ENCODE peak calls at places on chromosomes 4 and X, in seven cellular contexts. V, U, J, D, P, H and E are unnamed samples.

GRCh38 chr4:94653095-94653649 is 104.6 kb upstream of the BMPR1B start:
- DNase-seq in U (no peak), J (no peak), H (no peak), P (no peak), D (no peak), V (no peak), E (peak; percentile 47)

GRCh38 chr4:139619644-139620043 is 46.0 kb upstream of the MGST2 start:
- DNase-seq in V (no peak), H (no peak), P (no peak), D (no peak), U (no peak), J (peak; percentile 30), E (peak; percentile 37)

GRCh38 chr4:24042094-24042493 is 152.2 kb upstream of the PPARGC1A start:
- DNase-seq in J (peak; percentile 96), V (no peak), U (no peak), P (no peak), H (no peak), D (no peak), E (no peak)

GRCh38 chr4:82138376-82138775 is 235.4 kb downstream of the HNRNPD start:
- DNase-seq in P (no peak), J (no peak), V (no peak), D (no peak), H (no peak), U (no peak), E (no peak)

GRCh38 chr4:7412586-7412975 is 22.1 kb downstream of the PSAPL1 start:
- DNase-seq in V (no peak), D (no peak), H (no peak), P (no peak), J (no peak), U (no peak), E (no peak)

GRCh38 chrX:101291204-101291603 is at the start of gene TAF7L:
- DNase-seq in V (peak; percentile 13), D (no peak), J (peak; percentile 0), P (no peak), U (no peak), H (no peak), E (no peak)

GRCh38 chr4:38868055-38868965 is 704 bp downstream of the FAM114A1 start:
- DNase-seq in J (peak; percentile 30), D (no peak), U (no peak), P (peak; percentile 17), H (no peak), V (no peak), E (peak; percentile 16)

GRCh38 chr4:142128529-142128928 is 492.1 kb downstream of the IL15 start:
- DNase-seq in P (peak; percentile 5), U (no peak), V (no peak), J (peak; percentile 44), H (no peak), D (peak; percentile 12), E (no peak)

GRCh38 chr4:78560296-78560963 is 8.9 kb downstream of the ANXA3 start:
- DNase-seq in J (peak; percentile 78), H (no peak), U (no peak), D (no peak), P (no peak), V (no peak), E (no peak)

GRCh38 chr4:158877069-158877468 is 108.2 kb downstream of the FNIP2 start:
- DNase-seq in U (no peak), P (no peak), J (no peak), D (no peak), V (no peak), H (no peak), E (no peak)

GRCh38 chrX:47078129-47079043 is at the start of gene RGN:
- DNase-seq in P (peak; percentile 3), D (no peak), V (peak; percentile 30), U (no peak), J (peak; percentile 13), H (no peak), E (no peak)

GRCh38 chr4:105122334-105122733 is 24.3 kb upstream of the TET2 start:
- DNase-seq in H (no peak), J (peak; percentile 33), D (no peak), P (no peak), V (no peak), U (no peak), E (no peak)

GRCh38 chr4:173403051-173403450 is 4.1 kb upstream of the SCRG1 start:
- DNase-seq in H (no peak), J (peak; percentile 75), V (no peak), D (no peak), P (no peak), U (no peak), E (no peak)

GRCh38 chrX:57652705-57653104 is 27.4 kb downstream of the NLRP2B start:
- DNase-seq in D (no peak), P (no peak), V (no peak), U (no peak), H (no peak), J (no peak), E (no peak)

GRCh38 chr4:95910749-95911148 is 70.9 kb downstream of the PDHA2 start:
- DNase-seq in D (no peak), P (no peak), H (no peak), U (no peak), V (no peak), J (no peak), E (no peak)

GRCh38 chrX:102185967-102186720 is 29.0 kb upstream of the TCP11X1 start:
- DNase-seq in J (no peak), H (no peak), U (no peak), P (no peak), D (no peak), V (no peak), E (no peak)

GRCh38 chrX:31279359-31279758 is 207.5 kb upstream of the FTHL17 start:
- DNase-seq in P (no peak), V (no peak), U (no peak), H (no peak), D (no peak), J (no peak), E (peak; percentile 27)

GRCh38 chrX:107429090-107429489 is 20.4 kb upstream of the FRMPD3 start:
- DNase-seq in V (no peak), P (peak; percentile 15), J (peak; percentile 23), U (no peak), D (no peak), H (peak; percentile 41), E (no peak)

GRCh38 chrX:2673611-2674010 is 17.5 kb upstream of the CD99 start:
- DNase-seq in V (no peak), P (no peak), D (no peak), U (no peak), J (no peak), H (no peak), E (no peak)

GRCh38 chr4:176794151-176794550 is 1.4 kb upstream of the VEGFC start:
- DNase-seq in V (no peak), D (no peak), H (no peak), P (no peak), U (no peak), J (peak; percentile 95), E (no peak)

GRCh38 chr4:38011484-38012162 is 51.4 kb downstream of the PTTG2 start:
- DNase-seq in J (no peak), U (no peak), V (no peak), H (no peak), P (no peak), D (no peak), E (no peak)

GRCh38 chr4:67721317-67721769 is 20.4 kb upstream of the UBA6 start:
- DNase-seq in V (no peak), U (no peak), D (no peak), H (no peak), P (no peak), J (no peak), E (no peak)

GRCh38 chr4:111959202-111959601 is 186.1 kb upstream of the FAM241A start:
- DNase-seq in P (no peak), D (no peak), V (no peak), U (no peak), H (no peak), J (peak; percentile 33), E (no peak)